ENCODE peak calls at places on chromosomes 12 and 14, in six cellular contexts. One of them, this sample, is unnamed.

GRCh38 chr14:94572637-94573303 is 8.5 kb upstream of the SERPINA5 start:
- DNase-seq in neuronal stem cell: no peak
- DNase-seq in IMR-90: no peak
- DNase-seq in H9: no peak
- DNase-seq in H1: no peak
- DNase-seq in mesenchymal stem cell: no peak
- DNase-seq in this sample: no peak

GRCh38 chr14:29800961-29801360 is 126.7 kb downstream of the PRKD1 start:
- DNase-seq in neuronal stem cell: no peak
- DNase-seq in IMR-90: no peak
- DNase-seq in H9: no peak
- DNase-seq in H1: no peak
- DNase-seq in mesenchymal stem cell: no peak
- DNase-seq in this sample: no peak

GRCh38 chr14:34365309-34365915 is 96.6 kb downstream of the SPTSSA start:
- DNase-seq in neuronal stem cell: no peak
- DNase-seq in IMR-90: peak; percentile 13
- DNase-seq in H9: no peak
- DNase-seq in H1: no peak
- DNase-seq in mesenchymal stem cell: no peak
- DNase-seq in this sample: peak; percentile 31

GRCh38 chr12:62438098-62438692 is 28.4 kb upstream of the MON2 start:
- DNase-seq in neuronal stem cell: peak; percentile 62
- DNase-seq in IMR-90: peak; percentile 53
- DNase-seq in H9: no peak
- DNase-seq in H1: no peak
- DNase-seq in mesenchymal stem cell: peak; percentile 50
- DNase-seq in this sample: peak; percentile 78

GRCh38 chr14:65976771-65977170 is 509.4 kb upstream of the CCDC196 start:
- DNase-seq in neuronal stem cell: no peak
- DNase-seq in IMR-90: no peak
- DNase-seq in H9: no peak
- DNase-seq in H1: no peak
- DNase-seq in mesenchymal stem cell: no peak
- DNase-seq in this sample: no peak

GRCh38 chr12:89873745-89874144 is 165.1 kb upstream of the ATP2B1 start:
- DNase-seq in neuronal stem cell: no peak
- DNase-seq in IMR-90: peak; percentile 52
- DNase-seq in H9: no peak
- DNase-seq in H1: no peak
- DNase-seq in mesenchymal stem cell: peak; percentile 72
- DNase-seq in this sample: no peak

GRCh38 chr14:102878970-102879460 is 43.4 kb upstream of the AMN start:
- DNase-seq in neuronal stem cell: no peak
- DNase-seq in IMR-90: no peak
- DNase-seq in H9: no peak
- DNase-seq in H1: no peak
- DNase-seq in mesenchymal stem cell: no peak
- DNase-seq in this sample: peak; percentile 56

GRCh38 chr12:44972746-44973421 is 78.0 kb downstream of the DBX2 start:
- DNase-seq in neuronal stem cell: peak; percentile 33
- DNase-seq in IMR-90: no peak
- DNase-seq in H9: peak; percentile 67
- DNase-seq in H1: no peak
- DNase-seq in mesenchymal stem cell: peak; percentile 0
- DNase-seq in this sample: no peak

GRCh38 chr14:93745603-93746273 is 42.5 kb downstream of the PRIMA1 start:
- DNase-seq in neuronal stem cell: no peak
- DNase-seq in IMR-90: no peak
- DNase-seq in H9: no peak
- DNase-seq in H1: no peak
- DNase-seq in mesenchymal stem cell: no peak
- DNase-seq in this sample: no peak

GRCh38 chr12:49342914-49343731 is 3.6 kb upstream of the DNAJC22 start:
- DNase-seq in neuronal stem cell: no peak
- DNase-seq in IMR-90: no peak
- DNase-seq in H9: peak; percentile 57
- DNase-seq in H1: no peak
- DNase-seq in mesenchymal stem cell: no peak
- DNase-seq in this sample: no peak

GRCh38 chr14:39426605-39427004 is 5.6 kb downstream of the FBXO33 start:
- DNase-seq in neuronal stem cell: no peak
- DNase-seq in IMR-90: peak; percentile 59
- DNase-seq in H9: no peak
- DNase-seq in H1: no peak
- DNase-seq in mesenchymal stem cell: peak; percentile 26
- DNase-seq in this sample: no peak

GRCh38 chr12:6532927-6533652 is 1.2 kb upstream of the GAPDH start:
- DNase-seq in neuronal stem cell: no peak
- DNase-seq in IMR-90: peak; percentile 76
- DNase-seq in H9: peak; percentile 91
- DNase-seq in H1: no peak
- DNase-seq in mesenchymal stem cell: peak; percentile 90
- DNase-seq in this sample: peak; percentile 97
- H2BK120ac ChIP-seq in neuronal stem cell: peak overlapping the region; percentile 65
- H2BK120ac ChIP-seq in IMR-90: peak overlapping the region; percentile 96
- H2BK120ac ChIP-seq in H9: no peak overlapping the region
- H2BK120ac ChIP-seq in H1: no peak overlapping the region
- H2BK120ac ChIP-seq in mesenchymal stem cell: peak overlapping the region; percentile 89
- H2BK120ac ChIP-seq in this sample: peak overlapping the region; percentile 79

DNA sequence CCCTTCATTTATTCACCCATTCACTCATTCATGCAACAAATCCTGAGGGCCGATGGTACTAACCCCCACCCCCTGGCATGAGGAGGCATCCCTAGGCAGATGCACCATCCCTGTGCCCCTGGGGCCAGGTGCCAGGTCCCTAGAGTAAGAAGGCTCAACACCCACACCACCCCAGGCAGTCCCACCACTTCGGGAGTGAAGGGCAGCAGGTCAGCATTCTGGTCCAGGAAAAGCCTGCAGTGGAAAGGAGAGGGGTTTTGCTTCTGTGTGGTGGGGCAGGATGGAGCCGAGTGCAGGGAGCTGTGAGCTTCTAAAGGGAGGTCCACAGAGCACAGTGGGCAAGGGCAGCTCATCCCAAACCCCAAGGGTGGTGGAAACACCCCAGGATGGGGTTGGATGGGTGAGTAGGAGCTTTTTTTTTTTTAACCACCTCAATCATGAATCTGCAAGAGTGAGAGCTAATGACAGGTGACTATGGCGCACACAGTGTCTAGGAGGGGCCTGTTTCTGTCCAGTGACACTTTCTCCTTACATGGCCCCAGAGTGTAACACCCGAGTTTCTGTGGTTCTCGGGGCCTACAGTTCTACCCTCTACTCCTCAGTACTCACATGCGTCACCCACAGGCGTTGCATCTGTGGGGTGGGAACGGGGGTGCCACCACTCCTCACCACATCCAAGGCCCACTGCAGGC is 414.3 kb downstream of the TMEM121 start:
- DNase-seq in neuronal stem cell: no peak
- DNase-seq in IMR-90: no peak
- DNase-seq in H9: no peak
- DNase-seq in H1: no peak
- DNase-seq in mesenchymal stem cell: no peak
- DNase-seq in this sample: no peak
- H4K91ac ChIP-seq in neuronal stem cell: no peak overlapping the region
- H4K91ac ChIP-seq in IMR-90: no peak overlapping the region
- H4K91ac ChIP-seq in H9: no peak overlapping the region
- H4K91ac ChIP-seq in H1: no peak overlapping the region
- H4K91ac ChIP-seq in mesenchymal stem cell: no peak overlapping the region
- H4K91ac ChIP-seq in this sample: no peak overlapping the region

GRCh38 chr12:2641761-2642160 is 153.0 kb upstream of the FKBP4 start:
- DNase-seq in neuronal stem cell: no peak
- DNase-seq in IMR-90: no peak
- DNase-seq in H9: no peak
- DNase-seq in H1: no peak
- DNase-seq in mesenchymal stem cell: no peak
- DNase-seq in this sample: no peak
- H2BK120ac ChIP-seq in neuronal stem cell: no peak overlapping the region
- H2BK120ac ChIP-seq in IMR-90: peak overlapping the region; percentile 99
- H2BK120ac ChIP-seq in H9: no peak overlapping the region
- H2BK120ac ChIP-seq in H1: no peak overlapping the region
- H2BK120ac ChIP-seq in mesenchymal stem cell: no peak overlapping the region
- H2BK120ac ChIP-seq in this sample: no peak overlapping the region

GRCh38 chr12:65930114-65930828 is 106.0 kb downstream of the HMGA2 start:
- DNase-seq in neuronal stem cell: no peak
- DNase-seq in IMR-90: no peak
- DNase-seq in H9: no peak
- DNase-seq in H1: no peak
- DNase-seq in mesenchymal stem cell: no peak
- DNase-seq in this sample: no peak
- H4K91ac ChIP-seq in neuronal stem cell: no peak overlapping the region
- H4K91ac ChIP-seq in IMR-90: no peak overlapping the region
- H4K91ac ChIP-seq in H9: no peak overlapping the region
- H4K91ac ChIP-seq in H1: no peak overlapping the region
- H4K91ac ChIP-seq in mesenchymal stem cell: no peak overlapping the region
- H4K91ac ChIP-seq in this sample: no peak overlapping the region

DNA sequence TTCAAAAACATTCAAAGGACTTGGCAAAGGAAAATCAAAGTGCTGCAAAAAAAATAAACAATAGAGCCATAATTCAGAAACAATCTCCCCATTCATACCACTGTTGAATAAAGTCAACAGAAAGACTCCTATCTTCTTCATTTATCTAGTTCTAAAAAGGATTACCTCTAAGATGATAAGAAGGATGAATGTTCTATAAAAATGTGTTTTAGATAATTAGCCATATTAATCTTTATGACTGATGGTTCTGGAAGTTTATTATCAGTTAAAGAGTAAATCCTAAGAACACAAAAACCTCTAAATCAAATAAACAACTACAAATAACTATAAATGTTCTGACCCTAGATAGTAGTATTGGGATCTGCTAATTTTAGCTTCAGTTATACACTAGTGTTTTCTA is 37.8 kb upstream of the CDKL1 start:
- DNase-seq in neuronal stem cell: no peak
- DNase-seq in IMR-90: no peak
- DNase-seq in H9: no peak
- DNase-seq in H1: no peak
- DNase-seq in mesenchymal stem cell: no peak
- DNase-seq in this sample: no peak
- H2BK120ac ChIP-seq in neuronal stem cell: no peak overlapping the region
- H2BK120ac ChIP-seq in IMR-90: no peak overlapping the region
- H2BK120ac ChIP-seq in H9: no peak overlapping the region
- H2BK120ac ChIP-seq in H1: no peak overlapping the region
- H2BK120ac ChIP-seq in mesenchymal stem cell: no peak overlapping the region
- H2BK120ac ChIP-seq in this sample: no peak overlapping the region

GRCh38 chr14:88039197-88039596 is 34.3 kb downstream of the GPR65 start:
- DNase-seq in neuronal stem cell: no peak
- DNase-seq in IMR-90: no peak
- DNase-seq in H9: no peak
- DNase-seq in H1: no peak
- DNase-seq in mesenchymal stem cell: no peak
- DNase-seq in this sample: no peak
- H4K91ac ChIP-seq in neuronal stem cell: no peak overlapping the region
- H4K91ac ChIP-seq in IMR-90: no peak overlapping the region
- H4K91ac ChIP-seq in H9: no peak overlapping the region
- H4K91ac ChIP-seq in H1: no peak overlapping the region
- H4K91ac ChIP-seq in mesenchymal stem cell: no peak overlapping the region
- H4K91ac ChIP-seq in this sample: no peak overlapping the region

GRCh38 chr12:85835810-85836715 is at the start of gene RASSF9:
- DNase-seq in neuronal stem cell: no peak
- DNase-seq in IMR-90: peak; percentile 43
- DNase-seq in H9: peak; percentile 31
- DNase-seq in H1: no peak
- DNase-seq in mesenchymal stem cell: peak; percentile 49
- DNase-seq in this sample: no peak

GRCh38 chr12:85835417-85835809 is 796 bp downstream of the RASSF9 start:
- DNase-seq in neuronal stem cell: no peak
- DNase-seq in IMR-90: peak; percentile 10
- DNase-seq in H9: no peak
- DNase-seq in H1: no peak
- DNase-seq in mesenchymal stem cell: no peak
- DNase-seq in this sample: no peak

GRCh38 chr12:85833558-85833957 is 2.7 kb downstream of the RASSF9 start:
- DNase-seq in neuronal stem cell: no peak
- DNase-seq in IMR-90: no peak
- DNase-seq in H9: no peak
- DNase-seq in H1: no peak
- DNase-seq in mesenchymal stem cell: no peak
- DNase-seq in this sample: no peak

GRCh38 chr12:85834378-85834777 is 1.8 kb downstream of the RASSF9 start:
- DNase-seq in neuronal stem cell: no peak
- DNase-seq in IMR-90: no peak
- DNase-seq in H9: no peak
- DNase-seq in H1: no peak
- DNase-seq in mesenchymal stem cell: peak; percentile 5
- DNase-seq in this sample: no peak

GRCh38 chr12:85836716-85837100 is 499 bp upstream of the RASSF9 start:
- DNase-seq in neuronal stem cell: no peak
- DNase-seq in IMR-90: no peak
- DNase-seq in H9: peak; percentile 28
- DNase-seq in H1: no peak
- DNase-seq in mesenchymal stem cell: peak; percentile 3
- DNase-seq in this sample: no peak
- H2BK120ac ChIP-seq in neuronal stem cell: no peak overlapping the region
- H2BK120ac ChIP-seq in IMR-90: no peak overlapping the region
- H2BK120ac ChIP-seq in H9: no peak overlapping the region
- H2BK120ac ChIP-seq in H1: no peak overlapping the region
- H2BK120ac ChIP-seq in mesenchymal stem cell: no peak overlapping the region
- H2BK120ac ChIP-seq in this sample: no peak overlapping the region

This sample was measured in trophoblast cell.